ENCODE peak calls at places on chromosomes 16 and 17, in six cellular contexts. C is AG09309, Y is left cardiac atrium, Q is tibial nerve, O is hypothalamus, D is T47D. H is an unnamed sample.

GRCh38 chr16:21101631-21102420 is 48.8 kb downstream of the DNAH3 start:
- DNase-seq in Y (peak), C (no peak), O (no peak), D (peak), Q (no peak), H (peak)

GRCh38 chr16:3950343-3951193 is 70.1 kb upstream of the CREBBP start:
- DNase-seq in C (peak), O (no peak), Y (peak), Q (peak), D (no peak), H (peak)

GRCh38 chr16:19767497-19767896 is 49.4 kb downstream of the IQCK start:
- DNase-seq in D (no peak), C (no peak), Y (no peak), O (no peak), Q (no peak), H (no peak)

GRCh38 chr16:49661465-49662187 is 194.3 kb downstream of the ZNF423 start:
- DNase-seq in C (no peak), D (no peak), Y (no peak), Q (no peak), O (no peak), H (no peak)

GRCh38 chr17:31702040-31702439 is 157.0 kb downstream of the COPRS start:
- DNase-seq in Y (no peak), O (no peak), C (no peak), Q (no peak), D (no peak), H (no peak)

GRCh38 chr17:64572682-64573154 is 65.9 kb downstream of the CEP95 start:
- DNase-seq in C (peak), D (peak), Q (no peak), O (no peak), Y (no peak), H (no peak)

GRCh38 chr16:30054959-30055553 is 10.5 kb upstream of the ALDOA start:
- DNase-seq in O (no peak), Q (no peak), C (no peak), D (peak), Y (no peak), H (peak)

GRCh38 chr17:80569936-80570335 is 25.3 kb downstream of the RPTOR start:
- DNase-seq in Y (no peak), D (no peak), C (no peak), O (no peak), Q (no peak), H (no peak)

GRCh38 chr17:60496051-60496450 is 30.0 kb downstream of the APPBP2 start:
- DNase-seq in C (peak), Q (no peak), Y (no peak), D (no peak), O (no peak), H (no peak)

GRCh38 chr16:82043680-82044584 is 8.9 kb downstream of the HSD17B2 start:
- DNase-seq in D (peak), C (peak), Q (no peak), Y (no peak), O (no peak), H (no peak)

GRCh38 chr17:81003711-81004335 is 12.2 kb downstream of the CHMP6 start:
- DNase-seq in D (no peak), Q (no peak), O (no peak), Y (no peak), C (no peak), H (no peak)

GRCh38 chr17:15171433-15172047 is 93.6 kb downstream of the PMP22 start:
- DNase-seq in Q (peak), C (peak), O (no peak), Y (peak), D (peak), H (peak)

GRCh38 chr17:37774508-37774907 is 29.6 kb upstream of the HNF1B start:
- DNase-seq in Y (no peak), D (no peak), C (no peak), O (no peak), Q (no peak), H (no peak)

GRCh38 chr17:676060-676745 is 38.4 kb downstream of the VPS53 start:
- DNase-seq in O (no peak), C (no peak), D (no peak), Y (no peak), Q (no peak), H (no peak)

GRCh38 chr17:17665255-17665654 is 16.0 kb upstream of the RAI1 start:
- DNase-seq in O (no peak), C (no peak), Y (no peak), Q (no peak), D (no peak), H (no peak)

GRCh38 chr16:4682616-4683254 is 10.6 kb upstream of the NUDT16L1 start:
- DNase-seq in Y (no peak), O (no peak), D (no peak), C (no peak), Q (no peak), H (peak)

GRCh38 chr17:40121191-40121885 is 433 bp upstream of the MSL1 start:
- DNase-seq in Y (peak), O (peak), Q (peak), D (peak), C (no peak), H (peak)

GRCh38 chr16:6008656-6009055 is 911.1 kb upstream of the EEF2KMT start:
- DNase-seq in C (no peak), Q (no peak), O (no peak), D (no peak), Y (no peak), H (no peak)

GRCh38 chr17:47643116-47643515 is 6.6 kb upstream of the KPNB1 start:
- DNase-seq in Q (no peak), O (no peak), Y (no peak), D (no peak), C (no peak), H (no peak)

GRCh38 chr17:47948706-47949196 is 7.4 kb downstream of the PNPO start:
- DNase-seq in Q (no peak), D (peak), O (no peak), Y (no peak), C (no peak), H (no peak)